ENCODE peak calls at places on chromosome 1, in ten cellular contexts. S is activated T-helper 9 cell treated with anti-CD3 and anti-CD28 coated beads, Interleukin-2, amount 50 U/mL, for 16 hours; R is AG08396; I is fibroblast of mammary gland; B is CD4-positive, alpha-beta T cell; T is tibial artery; C is bronchial epithelial cell; A is activated CD8-positive, alpha-beta memory T cell treated with anti-CD3 and anti-CD28 coated beads for 4 hours; M is cardiac muscle cell; Q is GM04503. K is an unnamed sample.

GRCh38 chr1:91635763-91636162 is 135.1 kb downstream of the CDC7 start:
- DNase-seq in S (no peak), R (no peak), I (peak; percentile 87), B (no peak), T (no peak), C (no peak), A (no peak), M (no peak), Q (peak; percentile 34), K (no peak)

GRCh38 chr1:247277211-247277610 is 21.3 kb downstream of the VN1R5 start:
- DNase-seq in S (no peak), R (no peak), I (no peak), B (no peak), T (no peak), C (no peak), A (no peak), M (no peak), Q (no peak), K (no peak)

GRCh38 chr1:85374160-85374559 is 90.8 kb downstream of the DDAH1 start:
- DNase-seq in S (no peak), R (peak; percentile 63), I (peak; percentile 90), B (no peak), T (no peak), C (peak; percentile 93), A (no peak), M (peak; percentile 54), Q (peak; percentile 71), K (peak; percentile 46)

GRCh38 chr1:76292418-76293184 is 218.1 kb downstream of the ST6GALNAC3 start:
- DNase-seq in S (no peak), R (no peak), I (no peak), B (no peak), T (no peak), C (no peak), A (no peak), M (no peak), Q (no peak), K (no peak)

GRCh38 chr1:50084389-50084788 is 24.3 kb upstream of the ELAVL4 start:
- DNase-seq in S (no peak), R (no peak), I (no peak), B (no peak), T (no peak), C (no peak), A (no peak), M (no peak), Q (no peak), K (no peak)

GRCh38 chr1:6523566-6523965 is 30.7 kb downstream of the NOL9 start:
- DNase-seq in S (no peak), R (peak; percentile 61), I (peak; percentile 53), B (no peak), T (no peak), C (peak; percentile 54), A (no peak), M (peak; percentile 53), Q (no peak), K (no peak)

GRCh38 chr1:156709743-156710489 is 4.5 kb upstream of the CRABP2 start:
- DNase-seq in S (no peak), R (peak; percentile 82), I (peak; percentile 75), B (no peak), T (peak; percentile 79), C (peak; percentile 84), A (no peak), M (peak; percentile 78), Q (peak; percentile 55), K (no peak)

GRCh38 chr1:230231739-230232075 is 164.7 kb downstream of the GALNT2 start:
- DNase-seq in S (no peak), R (peak; percentile 31), I (peak; percentile 88), B (no peak), T (peak; percentile 82), C (peak; percentile 65), A (no peak), M (peak; percentile 85), Q (no peak), K (no peak)

GRCh38 chr1:212621830-212622315 is 13.3 kb downstream of the ATF3 start:
- DNase-seq in S (no peak), R (no peak), I (no peak), B (no peak), T (no peak), C (peak; percentile 69), A (no peak), M (no peak), Q (no peak), K (no peak)

GRCh38 chr1:27018316-27018715 is 5.7 kb upstream of the TENT5B start:
- DNase-seq in S (no peak), R (no peak), I (no peak), B (no peak), T (no peak), C (peak; percentile 78), A (no peak), M (no peak), Q (no peak), K (no peak)

GRCh38 chr1:43537423-43538142 is 6.9 kb downstream of the PTPRF start:
- DNase-seq in S (no peak), R (no peak), I (no peak), B (no peak), T (no peak), C (peak; percentile 61), A (no peak), M (no peak), Q (no peak), K (no peak)

GRCh38 chr1:24344090-24344742 is 25.1 kb downstream of the GRHL3 start:
- DNase-seq in S (no peak), R (no peak), I (no peak), B (no peak), T (no peak), C (no peak), A (no peak), M (no peak), Q (no peak), K (no peak)

GRCh38 chr1:228416217-228416971 is at the start of gene TRIM17:
- DNase-seq in S (peak; percentile 27), R (peak; percentile 62), I (no peak), B (peak; percentile 29), T (no peak), C (no peak), A (no peak), M (peak; percentile 44), Q (no peak), K (no peak)

GRCh38 chr1:118989006-118989736 is 1.0 kb upstream of the TBX15 start:
- DNase-seq in S (no peak), R (no peak), I (peak; percentile 56), B (no peak), T (peak; percentile 60), C (no peak), A (no peak), M (no peak), Q (peak; percentile 44), K (no peak)

GRCh38 chr1:219837274-219837993 is 90.9 kb downstream of the SLC30A10 start:
- DNase-seq in S (no peak), R (peak; percentile 21), I (peak; percentile 63), B (no peak), T (no peak), C (peak; percentile 51), A (no peak), M (peak; percentile 71), Q (peak; percentile 11), K (no peak)

GRCh38 chr1:62989497-62989896 is 205.6 kb downstream of the ATG4C start:
- DNase-seq in S (no peak), R (no peak), I (no peak), B (no peak), T (no peak), C (no peak), A (no peak), M (no peak), Q (no peak), K (no peak)

K was measured in BJ.